ENCODE peak calls at places on chromosomes 16 and 17, in nine cellular contexts. One of them, this sample, is unnamed.

GRCh38 chr17:37446027-37446426 is 39.3 kb downstream of the TADA2A start:
- DNase-seq in PC-3: peak; percentile 54
- DNase-seq in GM23338: no peak
- DNase-seq in MM.1S: no peak
- DNase-seq in neural progenitor cell: peak; percentile 86
- DNase-seq in HCT116: peak; percentile 84
- DNase-seq in OCI-LY7: no peak
- DNase-seq in SK-N-SH: no peak
- DNase-seq in GM23248: no peak
- DNase-seq in this sample: no peak

GRCh38 chr17:82956726-82957468 is 117.1 kb upstream of the ZNF750 start:
- DNase-seq in neural progenitor cell: no peak
- DNase-seq in GM23338: no peak
- DNase-seq in HCT116: no peak
- DNase-seq in PC-3: no peak
- DNase-seq in GM23248: no peak
- DNase-seq in SK-N-SH: no peak
- DNase-seq in OCI-LY7: no peak
- DNase-seq in MM.1S: no peak
- DNase-seq in this sample: no peak

GRCh38 chr17:42484304-42484703 is 25.6 kb downstream of the ATP6V0A1 start:
- DNase-seq in PC-3: no peak
- DNase-seq in HCT116: no peak
- DNase-seq in neural progenitor cell: no peak
- DNase-seq in SK-N-SH: no peak
- DNase-seq in MM.1S: peak; percentile 83
- DNase-seq in GM23248: no peak
- DNase-seq in OCI-LY7: no peak
- DNase-seq in GM23338: no peak
- DNase-seq in this sample: no peak

GRCh38 chr16:77480671-77481315 is 46.0 kb upstream of the ADAMTS18 start:
- DNase-seq in neural progenitor cell: no peak
- DNase-seq in SK-N-SH: no peak
- DNase-seq in HCT116: no peak
- DNase-seq in PC-3: no peak
- DNase-seq in GM23248: no peak
- DNase-seq in MM.1S: no peak
- DNase-seq in GM23338: no peak
- DNase-seq in OCI-LY7: no peak
- DNase-seq in this sample: no peak

GRCh38 chr16:54200161-54200534 is 86.4 kb downstream of the IRX3 start:
- DNase-seq in HCT116: no peak
- DNase-seq in MM.1S: no peak
- DNase-seq in neural progenitor cell: no peak
- DNase-seq in GM23248: no peak
- DNase-seq in PC-3: no peak
- DNase-seq in SK-N-SH: no peak
- DNase-seq in OCI-LY7: no peak
- DNase-seq in GM23338: no peak
- DNase-seq in this sample: no peak

GRCh38 chr16:3068486-3068885 is 3.0 kb downstream of the IL32 start:
- DNase-seq in OCI-LY7: no peak
- DNase-seq in MM.1S: no peak
- DNase-seq in HCT116: no peak
- DNase-seq in SK-N-SH: no peak
- DNase-seq in PC-3: no peak
- DNase-seq in neural progenitor cell: no peak
- DNase-seq in GM23248: no peak
- DNase-seq in GM23338: no peak
- DNase-seq in this sample: no peak

GRCh38 chr16:64051826-64052225 is 1070.0 kb downstream of the CDH11 start:
- DNase-seq in MM.1S: peak; percentile 15
- DNase-seq in OCI-LY7: peak; percentile 31
- DNase-seq in HCT116: no peak
- DNase-seq in PC-3: peak; percentile 37
- DNase-seq in GM23248: peak; percentile 33
- DNase-seq in neural progenitor cell: peak; percentile 42
- DNase-seq in SK-N-SH: no peak
- DNase-seq in GM23338: peak; percentile 65
- DNase-seq in this sample: peak; percentile 10

GRCh38 chr17:35162755-35163154 is 15.1 kb downstream of the UNC45B start:
- DNase-seq in GM23338: no peak
- DNase-seq in OCI-LY7: no peak
- DNase-seq in HCT116: no peak
- DNase-seq in GM23248: no peak
- DNase-seq in MM.1S: no peak
- DNase-seq in neural progenitor cell: no peak
- DNase-seq in SK-N-SH: no peak
- DNase-seq in PC-3: no peak
- DNase-seq in this sample: no peak

GRCh38 chr16:1913327-1914083 is 4.7 kb downstream of the HS3ST6 start:
- DNase-seq in SK-N-SH: no peak
- DNase-seq in neural progenitor cell: peak; percentile 1
- DNase-seq in PC-3: peak; percentile 57
- DNase-seq in OCI-LY7: no peak
- DNase-seq in MM.1S: no peak
- DNase-seq in GM23338: no peak
- DNase-seq in HCT116: no peak
- DNase-seq in GM23248: no peak
- DNase-seq in this sample: peak; percentile 61

GRCh38 chr17:28610372-28610771 is 3.6 kb downstream of the RSKR start:
- DNase-seq in GM23248: no peak
- DNase-seq in MM.1S: no peak
- DNase-seq in OCI-LY7: no peak
- DNase-seq in PC-3: no peak
- DNase-seq in neural progenitor cell: no peak
- DNase-seq in GM23338: no peak
- DNase-seq in HCT116: no peak
- DNase-seq in SK-N-SH: no peak
- DNase-seq in this sample: no peak

GRCh38 chr17:27466748-27467375 is 10.6 kb downstream of the KSR1 start:
- DNase-seq in neural progenitor cell: no peak
- DNase-seq in OCI-LY7: no peak
- DNase-seq in MM.1S: no peak
- DNase-seq in HCT116: no peak
- DNase-seq in PC-3: no peak
- DNase-seq in GM23248: no peak
- DNase-seq in GM23338: no peak
- DNase-seq in SK-N-SH: no peak
- DNase-seq in this sample: no peak

GRCh38 chr17:76078859-76079576 is at the start of gene ZACN:
- DNase-seq in OCI-LY7: no peak
- DNase-seq in neural progenitor cell: no peak
- DNase-seq in SK-N-SH: peak; percentile 53
- DNase-seq in HCT116: no peak
- DNase-seq in MM.1S: no peak
- DNase-seq in PC-3: no peak
- DNase-seq in GM23248: no peak
- DNase-seq in GM23338: no peak
- DNase-seq in this sample: no peak

GRCh38 chr17:35683588-35683987 is 47.9 kb upstream of the RASL10B start:
- DNase-seq in GM23248: no peak
- DNase-seq in SK-N-SH: no peak
- DNase-seq in HCT116: no peak
- DNase-seq in neural progenitor cell: no peak
- DNase-seq in GM23338: no peak
- DNase-seq in OCI-LY7: no peak
- DNase-seq in PC-3: no peak
- DNase-seq in MM.1S: no peak
- DNase-seq in this sample: no peak

GRCh38 chr17:78991906-78992532 is 12.3 kb upstream of the LGALS3BP start:
- DNase-seq in HCT116: no peak
- DNase-seq in neural progenitor cell: no peak
- DNase-seq in PC-3: no peak
- DNase-seq in GM23338: no peak
- DNase-seq in OCI-LY7: no peak
- DNase-seq in GM23248: no peak
- DNase-seq in MM.1S: no peak
- DNase-seq in SK-N-SH: peak; percentile 26
- DNase-seq in this sample: no peak

GRCh38 chr16:12319464-12320030 is 343.0 kb downstream of the SNX29 start:
- DNase-seq in OCI-LY7: no peak
- DNase-seq in neural progenitor cell: no peak
- DNase-seq in SK-N-SH: no peak
- DNase-seq in PC-3: no peak
- DNase-seq in GM23248: peak; percentile 7
- DNase-seq in HCT116: no peak
- DNase-seq in GM23338: peak; percentile 16
- DNase-seq in MM.1S: no peak
- DNase-seq in this sample: no peak

GRCh38 chr17:58084317-58084981 is 1.2 kb downstream of the DYNLL2 start:
- DNase-seq in neural progenitor cell: peak; percentile 54
- DNase-seq in HCT116: peak; percentile 56
- DNase-seq in PC-3: peak; percentile 62
- DNase-seq in GM23248: peak; percentile 57
- DNase-seq in MM.1S: peak; percentile 74
- DNase-seq in GM23338: peak; percentile 72
- DNase-seq in SK-N-SH: peak; percentile 67
- DNase-seq in OCI-LY7: peak; percentile 72
- DNase-seq in this sample: peak; percentile 75
- TF ChIP-seq EZH2phosphoT487 in neural progenitor cell: no peak
- TF ChIP-seq EZH2phosphoT487 in HCT116: no peak
- TF ChIP-seq EZH2phosphoT487 in PC-3: no peak
- TF ChIP-seq EZH2phosphoT487 in GM23248: no peak
- TF ChIP-seq EZH2phosphoT487 in MM.1S: no peak
- TF ChIP-seq EZH2phosphoT487 in GM23338: no peak
- TF ChIP-seq EZH2phosphoT487 in SK-N-SH: no peak
- TF ChIP-seq EZH2phosphoT487 in OCI-LY7: no peak
- TF ChIP-seq EZH2phosphoT487 in this sample: no peak

GRCh38 chr17:62714016-62714777 is 86.7 kb downstream of the MRC2 start:
- DNase-seq in HCT116: no peak
- DNase-seq in GM23338: no peak
- DNase-seq in neural progenitor cell: no peak
- DNase-seq in PC-3: peak; percentile 35
- DNase-seq in GM23248: peak; percentile 78
- DNase-seq in OCI-LY7: no peak
- DNase-seq in SK-N-SH: no peak
- DNase-seq in MM.1S: no peak
- DNase-seq in this sample: no peak
- TF ChIP-seq EZH2phosphoT487 in HCT116: no peak
- TF ChIP-seq EZH2phosphoT487 in GM23338: no peak
- TF ChIP-seq EZH2phosphoT487 in neural progenitor cell: no peak
- TF ChIP-seq EZH2phosphoT487 in PC-3: no peak
- TF ChIP-seq EZH2phosphoT487 in GM23248: no peak
- TF ChIP-seq EZH2phosphoT487 in OCI-LY7: no peak
- TF ChIP-seq EZH2phosphoT487 in SK-N-SH: no peak
- TF ChIP-seq EZH2phosphoT487 in MM.1S: no peak
- TF ChIP-seq EZH2phosphoT487 in this sample: no peak

GRCh38 chr17:44384281-44384822 is 5.1 kb downstream of the ITGA2B start:
- DNase-seq in PC-3: no peak
- DNase-seq in GM23338: no peak
- DNase-seq in OCI-LY7: no peak
- DNase-seq in neural progenitor cell: peak; percentile 62
- DNase-seq in MM.1S: no peak
- DNase-seq in SK-N-SH: peak; percentile 25
- DNase-seq in GM23248: no peak
- DNase-seq in HCT116: no peak
- DNase-seq in this sample: no peak
- TF ChIP-seq EZH2phosphoT487 in PC-3: no peak
- TF ChIP-seq EZH2phosphoT487 in GM23338: no peak
- TF ChIP-seq EZH2phosphoT487 in OCI-LY7: no peak
- TF ChIP-seq EZH2phosphoT487 in neural progenitor cell: peak; percentile 41
- TF ChIP-seq EZH2phosphoT487 in MM.1S: no peak
- TF ChIP-seq EZH2phosphoT487 in SK-N-SH: no peak
- TF ChIP-seq EZH2phosphoT487 in GM23248: no peak
- TF ChIP-seq EZH2phosphoT487 in HCT116: no peak
- TF ChIP-seq EZH2phosphoT487 in this sample: no peak

GRCh38 chr16:19574625-19575024 is 19.1 kb downstream of the VPS35L start:
- DNase-seq in GM23248: no peak
- DNase-seq in neural progenitor cell: no peak
- DNase-seq in MM.1S: no peak
- DNase-seq in SK-N-SH: no peak
- DNase-seq in OCI-LY7: no peak
- DNase-seq in PC-3: no peak
- DNase-seq in HCT116: no peak
- DNase-seq in GM23338: no peak
- DNase-seq in this sample: no peak
- TF ChIP-seq EZH2phosphoT487 in GM23248: no peak
- TF ChIP-seq EZH2phosphoT487 in neural progenitor cell: no peak
- TF ChIP-seq EZH2phosphoT487 in MM.1S: no peak
- TF ChIP-seq EZH2phosphoT487 in SK-N-SH: no peak
- TF ChIP-seq EZH2phosphoT487 in OCI-LY7: no peak
- TF ChIP-seq EZH2phosphoT487 in PC-3: no peak
- TF ChIP-seq EZH2phosphoT487 in HCT116: no peak
- TF ChIP-seq EZH2phosphoT487 in GM23338: no peak
- TF ChIP-seq EZH2phosphoT487 in this sample: no peak

GRCh38 chr17:8757189-8757588 is 1.2 kb downstream of the SPDYE4 start:
- DNase-seq in PC-3: no peak
- DNase-seq in MM.1S: no peak
- DNase-seq in SK-N-SH: no peak
- DNase-seq in HCT116: no peak
- DNase-seq in GM23338: no peak
- DNase-seq in neural progenitor cell: no peak
- DNase-seq in OCI-LY7: no peak
- DNase-seq in GM23248: no peak
- DNase-seq in this sample: no peak

GRCh38 chr17:8754890-8755289 is 3.5 kb downstream of the SPDYE4 start:
- DNase-seq in GM23248: no peak
- DNase-seq in HCT116: no peak
- DNase-seq in MM.1S: no peak
- DNase-seq in SK-N-SH: no peak
- DNase-seq in PC-3: no peak
- DNase-seq in OCI-LY7: no peak
- DNase-seq in neural progenitor cell: no peak
- DNase-seq in GM23338: no peak
- DNase-seq in this sample: no peak

GRCh38 chr17:8755590-8756255 is 2.6 kb downstream of the SPDYE4 start:
- DNase-seq in GM23338: no peak
- DNase-seq in neural progenitor cell: no peak
- DNase-seq in GM23248: no peak
- DNase-seq in SK-N-SH: no peak
- DNase-seq in PC-3: no peak
- DNase-seq in MM.1S: no peak
- DNase-seq in HCT116: no peak
- DNase-seq in OCI-LY7: no peak
- DNase-seq in this sample: no peak

GRCh38 chr17:8762012-8762411 is 3.7 kb upstream of the SPDYE4 start:
- DNase-seq in GM23338: no peak
- DNase-seq in PC-3: no peak
- DNase-seq in OCI-LY7: no peak
- DNase-seq in GM23248: no peak
- DNase-seq in neural progenitor cell: no peak
- DNase-seq in MM.1S: no peak
- DNase-seq in SK-N-SH: no peak
- DNase-seq in HCT116: no peak
- DNase-seq in this sample: no peak

GRCh38 chr17:8758137-8758596 is at the start of gene SPDYE4:
- DNase-seq in neural progenitor cell: no peak
- DNase-seq in OCI-LY7: no peak
- DNase-seq in SK-N-SH: no peak
- DNase-seq in MM.1S: no peak
- DNase-seq in PC-3: no peak
- DNase-seq in HCT116: no peak
- DNase-seq in GM23338: no peak
- DNase-seq in GM23248: no peak
- DNase-seq in this sample: no peak
- TF ChIP-seq EZH2phosphoT487 in neural progenitor cell: no peak
- TF ChIP-seq EZH2phosphoT487 in OCI-LY7: no peak
- TF ChIP-seq EZH2phosphoT487 in SK-N-SH: no peak
- TF ChIP-seq EZH2phosphoT487 in MM.1S: no peak
- TF ChIP-seq EZH2phosphoT487 in PC-3: no peak
- TF ChIP-seq EZH2phosphoT487 in HCT116: no peak
- TF ChIP-seq EZH2phosphoT487 in GM23338: no peak
- TF ChIP-seq EZH2phosphoT487 in GM23248: no peak
- TF ChIP-seq EZH2phosphoT487 in this sample: no peak